ENCODE peak calls at places on chromosome 13, in eight cellular contexts. X, S, F, V, P, E, U and Y are unnamed samples. For H3K36me3, the result is how much of the 10 kb centered on the place peaks cover.

GRCh38 chr13:106176103-106176502 is 359.4 kb downstream of the EFNB2 start:
- DNase-seq in P (no peak), X (no peak), S (no peak), E (no peak), F (no peak), V (no peak), U (no peak), Y (no peak)

GRCh38 chr13:51562011-51562671 is 22.1 kb upstream of the WDFY2 start:
- DNase-seq in V (peak), U (no peak), E (no peak), F (no peak), X (no peak), P (no peak), S (no peak), Y (no peak)

GRCh38 chr13:76885203-76886004 is 801 bp downstream of the KCTD12 start:
- DNase-seq in P (no peak), E (peak), F (peak), U (peak), V (peak), S (peak), X (peak), Y (peak)

GRCh38 chr13:73681779-73682178 is 452.4 kb downstream of the KLF12 start:
- DNase-seq in U (no peak), P (no peak), X (no peak), S (no peak), V (no peak), E (no peak), F (no peak), Y (no peak)

GRCh38 chr13:97696921-97697320 is 256.6 kb upstream of the IPO5 start:
- DNase-seq in V (no peak), F (no peak), X (no peak), S (no peak), U (no peak), P (no peak), E (no peak), Y (no peak)

GRCh38 chr13:98144501-98145350 is 1.8 kb downstream of the FARP1 start:
- DNase-seq in U (no peak), P (no peak), E (no peak), F (no peak), X (peak), S (peak), V (peak), Y (no peak)

GRCh38 chr13:110448230-110448629 is 113.3 kb downstream of the RAB20 start:
- DNase-seq in P (no peak), V (no peak), U (peak), F (no peak), E (no peak), X (no peak), S (no peak), Y (no peak)

GRCh38 chr13:111597041-111598017 is 276.9 kb downstream of the TEX29 start:
- DNase-seq in X (no peak), F (peak), V (no peak), S (peak), P (no peak), U (no peak), E (no peak), Y (no peak)

GRCh38 chr13:90416519-90416918 is 931.0 kb upstream of the MIR17HG start:
- DNase-seq in V (no peak), P (no peak), S (no peak), F (no peak), U (peak), E (no peak), X (no peak), Y (no peak)

GRCh38 chr13:51257187-51257586 is 35.0 kb downstream of the FAM124A start:
- DNase-seq in F (no peak), X (no peak), V (no peak), P (no peak), U (no peak), E (peak), S (peak), Y (no peak)

GRCh38 chr13:90709329-90709728 is 638.2 kb upstream of the MIR17HG start:
- DNase-seq in F (no peak), E (no peak), U (no peak), P (no peak), S (no peak), X (no peak), V (no peak), Y (no peak)

GRCh38 chr13:33793726-33794125 is 24.2 kb upstream of the RFC3 start:
- DNase-seq in E (no peak), P (no peak), V (no peak), F (no peak), S (no peak), U (no peak), X (no peak), Y (no peak)

GRCh38 chr13:53201454-53202225 is 173.0 kb downstream of the OLFM4 start:
- DNase-seq in P (no peak), F (peak), V (no peak), E (no peak), X (peak), S (peak), U (no peak), Y (no peak)

GRCh38 chr13:105442040-105442439 is 1093.4 kb downstream of the EFNB2 start:
- DNase-seq in S (no peak), E (no peak), F (no peak), U (no peak), P (no peak), X (no peak), V (no peak), Y (no peak)

GRCh38 chr13:108026671-108027410 is 188.5 kb downstream of the LIG4 start:
- DNase-seq in E (no peak), P (no peak), V (no peak), X (no peak), F (no peak), U (no peak), S (no peak), Y (no peak)

GRCh38 chr13:64723735-64724134 is 2506.4 kb downstream of the PCDH9 start:
- DNase-seq in V (no peak), F (no peak), S (peak), U (no peak), X (peak), E (no peak), P (peak), Y (no peak)

GRCh38 chr13:28611654-28612131 is 47.2 kb upstream of the POMP start:
- DNase-seq in S (no peak), E (peak), X (no peak), F (no peak), P (no peak), V (no peak), U (no peak), Y (no peak)

GRCh38 chr13:65417953-65418352 is 1812.2 kb downstream of the PCDH9 start:
- DNase-seq in X (no peak), E (no peak), U (no peak), S (no peak), V (no peak), F (no peak), P (no peak), Y (no peak)

GRCh38 chr13:46684287-46685001 is 112.5 kb downstream of the ESD start:
- DNase-seq in X (no peak), S (peak), U (no peak), V (no peak), P (no peak), F (no peak), E (no peak), Y (no peak)

GRCh38 chr13:98345103-98345899 is 168.2 kb upstream of the RNF113B start:
- DNase-seq in U (no peak), V (peak), E (no peak), P (no peak), X (peak), F (no peak), S (no peak), Y (peak)

GRCh38 chr13:54614729-54615128 is 1586.1 kb downstream of the OLFM4 start:
- DNase-seq in F (no peak), E (no peak), P (no peak), V (no peak), S (no peak), X (no peak), U (no peak), Y (no peak)

GRCh38 chr13:100657881-100658315 is 16.7 kb downstream of the TMTC4 start:
- DNase-seq in F (no peak), V (no peak), U (no peak), X (no peak), S (no peak), E (no peak), P (no peak), Y (no peak)

GRCh38 chr13:94330552-94331071 is 148.9 kb downstream of the DCT start:
- DNase-seq in V (no peak), S (no peak), X (no peak), P (no peak), F (no peak), E (no peak), U (no peak), Y (no peak)

GRCh38 chr13:89082623-89083022 is 1411.5 kb downstream of the SLITRK5 start:
- DNase-seq in E (no peak), F (no peak), U (no peak), V (no peak), S (no peak), P (no peak), X (no peak), Y (no peak)

GRCh38 chr13:99498304-99499161 is 2.7 kb upstream of the TM9SF2 start:
- DNase-seq in X (peak), E (peak), U (peak), S (peak), F (peak), P (peak), V (peak), Y (peak)
- TF ChIP-seq POLR2AphosphoS5 in X (peak), E (no peak), U (peak), S (peak), F (peak), P (peak), V (peak), Y (peak)

GRCh38 chr13:23367907-23368306 is 65.6 kb downstream of the SACS start:
- DNase-seq in P (no peak), F (no peak), V (no peak), E (no peak), S (no peak), X (no peak), U (no peak), Y (no peak)

GRCh38 chr13:23359882-23360281 is 73.6 kb downstream of the SACS start:
- DNase-seq in S (no peak), P (no peak), F (no peak), E (no peak), U (no peak), V (no peak), X (no peak), Y (no peak)

DNA sequence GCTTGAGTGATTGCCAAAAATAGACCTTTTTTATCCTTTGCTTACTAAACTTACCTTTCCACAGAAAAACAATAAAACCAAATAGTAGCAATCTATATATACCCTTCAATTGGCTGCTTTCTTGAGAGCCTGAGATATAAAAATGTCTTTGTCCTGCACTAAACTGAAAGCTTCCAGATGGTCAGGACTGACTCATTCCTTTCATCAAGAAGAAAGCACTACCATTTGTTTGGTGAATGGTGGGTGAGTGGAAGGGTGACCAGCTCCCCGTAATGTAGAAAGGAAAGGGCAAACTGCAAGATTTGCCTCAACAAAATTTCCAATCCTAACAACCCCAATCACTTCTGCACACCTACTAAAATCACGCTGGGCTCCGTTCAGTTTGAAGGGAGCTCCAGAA is 67.8 kb downstream of the SACS start:
- DNase-seq in P (no peak), U (no peak), F (no peak), E (no peak), S (no peak), X (no peak), V (no peak), Y (no peak)
- H3K36me3 ChIP-seq in P (under half), U (under half), F (half or more), E (half or more), S (under half), X (half or more), V (half or more), Y (half or more)

GRCh38 chr13:114063545-114064515 is 68.6 kb downstream of the RASA3 start:
- DNase-seq in V (peak), F (peak), S (no peak), P (no peak), X (peak), U (peak), E (peak), Y (peak)
- TF ChIP-seq POLR2AphosphoS5 in V (peak), F (peak), S (no peak), P (no peak), X (no peak), U (peak), E (no peak), Y (no peak)

DNA sequence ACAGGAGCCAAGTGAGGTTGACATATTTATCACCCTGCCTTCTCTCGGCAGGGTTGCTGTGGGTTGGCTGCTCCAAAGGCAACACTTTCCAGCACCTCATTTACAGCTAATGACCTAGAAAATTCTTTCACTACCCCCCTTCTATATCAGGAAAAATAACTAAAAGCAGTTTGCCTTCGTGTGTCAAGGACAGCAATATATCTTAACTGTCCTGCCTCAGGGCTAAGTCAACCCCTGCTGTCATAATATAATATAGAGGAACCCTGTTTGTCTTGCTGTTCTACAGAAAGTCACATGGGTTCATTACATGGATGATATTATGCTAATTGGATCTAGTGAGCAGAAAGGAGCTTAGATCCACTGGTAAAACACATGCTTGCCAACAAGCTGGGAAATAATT is 28.1 kb upstream of the USP12 start:
- DNase-seq in V (no peak), S (no peak), U (no peak), E (no peak), P (no peak), X (no peak), F (no peak), Y (no peak)
- H3K36me3 ChIP-seq in V (under half), S (under half), U (under half), E (under half), P (under half), X (under half), F (under half), Y (under half)

GRCh38 chr13:68064371-68064770 is 834.2 kb upstream of the PCDH9 start:
- DNase-seq in U (no peak), E (no peak), V (no peak), X (no peak), S (no peak), F (no peak), P (no peak), Y (no peak)

GRCh38 chr13:68063181-68063580 is 833.0 kb upstream of the PCDH9 start:
- DNase-seq in P (no peak), V (no peak), F (no peak), S (no peak), U (no peak), E (no peak), X (no peak), Y (no peak)

GRCh38 chr13:68066879-68067513 is 836.9 kb upstream of the PCDH9 start:
- DNase-seq in S (no peak), V (no peak), P (no peak), E (no peak), F (no peak), X (no peak), U (no peak), Y (no peak)
- TF ChIP-seq POLR2AphosphoS5 in S (no peak), V (no peak), P (no peak), E (no peak), F (no peak), X (no peak), U (no peak), Y (no peak)

GRCh38 chr13:24900507-24900906 is 136.5 kb downstream of the RNF17 start:
- DNase-seq in V (no peak), S (no peak), E (no peak), F (no peak), U (no peak), P (no peak), X (no peak), Y (no peak)

GRCh38 chr13:24905242-24905641 is 141.3 kb downstream of the RNF17 start:
- DNase-seq in E (no peak), V (no peak), S (no peak), P (no peak), X (no peak), U (no peak), F (no peak), Y (no peak)

GRCh38 chr13:24894277-24894971 is 130.5 kb downstream of the RNF17 start:
- DNase-seq in U (no peak), S (no peak), V (no peak), F (no peak), P (no peak), X (no peak), E (no peak), Y (no peak)

GRCh38 chr13:24894972-24895300 is 131.0 kb downstream of the RNF17 start:
- DNase-seq in S (peak), V (no peak), F (no peak), X (no peak), E (no peak), U (no peak), P (no peak), Y (no peak)

GRCh38 chr13:24899601-24900000 is 135.6 kb downstream of the RNF17 start:
- DNase-seq in E (no peak), V (no peak), S (no peak), F (no peak), U (no peak), X (no peak), P (no peak), Y (no peak)
- H3K36me3 ChIP-seq in E (half or more), V (under half), S (under half), F (under half), U (under half), X (under half), P (under half), Y (half or more)

GRCh38 chr13:27182844-27183497 is 11.4 kb upstream of the USP12 start:
- DNase-seq in X (no peak), V (peak), F (no peak), P (peak), U (peak), S (no peak), E (peak), Y (peak)
- TF ChIP-seq POLR2AphosphoS5 in X (peak), V (peak), F (no peak), P (peak), U (peak), S (no peak), E (no peak), Y (peak)

GRCh38 chr13:49739498-49740187 is 48.4 kb upstream of the EBPL start:
- DNase-seq in V (no peak), P (no peak), F (no peak), X (no peak), E (no peak), U (no peak), S (no peak), Y (no peak)
- H3K36me3 ChIP-seq in V (under half), P (under half), F (under half), X (half or more), E (under half), U (under half), S (under half), Y (under half)

GRCh38 chr13:113647351-113648217 is 10.4 kb downstream of the ATP4B start:
- DNase-seq in F (peak), E (no peak), U (peak), S (no peak), P (peak), V (peak), X (peak), Y (peak)
- TF ChIP-seq POLR2AphosphoS5 in F (peak), E (no peak), U (peak), S (no peak), P (no peak), V (peak), X (no peak), Y (peak)